ENCODE peak calls at places on chromosomes 13 and 19, in four cellular contexts. One of them, this sample, is unnamed.
A peak's percentile ranks its signal among the peaks of the same experiment; 100 is the strongest.

GRCh38 chr19:20503536-20503935 is 62.0 kb downstream of the ZNF737 start:
- DNase-seq in NCI-H1092: peak; percentile 2
- DNase-seq in fibroblast of pulmonary artery: peak; percentile 25
- DNase-seq in mesenteric fat pad: no peak
- DNase-seq in this sample: no peak

GRCh38 chr19:2048959-2049740 is 1.9 kb downstream of the MKNK2 start:
- DNase-seq in NCI-H1092: no peak
- DNase-seq in fibroblast of pulmonary artery: no peak
- DNase-seq in mesenteric fat pad: no peak
- DNase-seq in this sample: no peak

GRCh38 chr13:72255908-72256307 is 388.9 kb upstream of the DACH1 start:
- DNase-seq in NCI-H1092: peak; percentile 73
- DNase-seq in fibroblast of pulmonary artery: peak; percentile 20
- DNase-seq in mesenteric fat pad: no peak
- DNase-seq in this sample: no peak

GRCh38 chr13:22040810-22041364 is 370.0 kb downstream of the FGF9 start:
- DNase-seq in NCI-H1092: no peak
- DNase-seq in fibroblast of pulmonary artery: no peak
- DNase-seq in mesenteric fat pad: no peak
- DNase-seq in this sample: no peak

GRCh38 chr13:45331981-45332830 is 8.8 kb downstream of the TPT1 start:
- DNase-seq in NCI-H1092: no peak
- DNase-seq in fibroblast of pulmonary artery: peak; percentile 99
- DNase-seq in mesenteric fat pad: no peak
- DNase-seq in this sample: peak; percentile 85

GRCh38 chr13:23025848-23026608 is 154.8 kb upstream of the SGCG start:
- DNase-seq in NCI-H1092: no peak
- DNase-seq in fibroblast of pulmonary artery: no peak
- DNase-seq in mesenteric fat pad: no peak
- DNase-seq in this sample: no peak

GRCh38 chr19:351976-352625 is 7.5 kb upstream of the MIER2 start:
- DNase-seq in NCI-H1092: no peak
- DNase-seq in fibroblast of pulmonary artery: no peak
- DNase-seq in mesenteric fat pad: peak; percentile 83
- DNase-seq in this sample: no peak

GRCh38 chr19:2624537-2625091 is 77.9 kb downstream of the GNG7 start:
- DNase-seq in NCI-H1092: no peak
- DNase-seq in fibroblast of pulmonary artery: no peak
- DNase-seq in mesenteric fat pad: no peak
- DNase-seq in this sample: no peak

GRCh38 chr19:19485161-19485997 is 30.0 kb downstream of the TSSK6 start:
- DNase-seq in NCI-H1092: no peak
- DNase-seq in fibroblast of pulmonary artery: peak; percentile 48
- DNase-seq in mesenteric fat pad: no peak
- DNase-seq in this sample: no peak

GRCh38 chr13:39406688-39407087 is 196.3 kb downstream of the LHFPL6 start:
- DNase-seq in NCI-H1092: no peak
- DNase-seq in fibroblast of pulmonary artery: no peak
- DNase-seq in mesenteric fat pad: no peak
- DNase-seq in this sample: no peak

GRCh38 chr13:97307882-97308624 is 85.9 kb downstream of the MBNL2 start:
- DNase-seq in NCI-H1092: peak; percentile 4
- DNase-seq in fibroblast of pulmonary artery: peak; percentile 55
- DNase-seq in mesenteric fat pad: no peak
- DNase-seq in this sample: peak; percentile 61

GRCh38 chr19:37990362-37990761 is 83.4 kb downstream of the SIPA1L3 start:
- DNase-seq in NCI-H1092: no peak
- DNase-seq in fibroblast of pulmonary artery: no peak
- DNase-seq in mesenteric fat pad: no peak
- DNase-seq in this sample: peak; percentile 38

GRCh38 chr13:90414691-90415596 is 932.5 kb upstream of the MIR17HG start:
- DNase-seq in NCI-H1092: no peak
- DNase-seq in fibroblast of pulmonary artery: peak; percentile 67
- DNase-seq in mesenteric fat pad: no peak
- DNase-seq in this sample: peak; percentile 71

GRCh38 chr19:44951179-44952159 is 3.7 kb upstream of the CLPTM1 start:
- DNase-seq in NCI-H1092: peak; percentile 19
- DNase-seq in fibroblast of pulmonary artery: peak; percentile 86
- DNase-seq in mesenteric fat pad: no peak
- DNase-seq in this sample: peak; percentile 48

GRCh38 chr19:2149980-2150793 is 1.2 kb downstream of the AP3D1 start:
- DNase-seq in NCI-H1092: no peak
- DNase-seq in fibroblast of pulmonary artery: no peak
- DNase-seq in mesenteric fat pad: no peak
- DNase-seq in this sample: peak; percentile 30

GRCh38 chr13:76846363-76846762 is 39.8 kb downstream of the KCTD12 start:
- DNase-seq in NCI-H1092: no peak
- DNase-seq in fibroblast of pulmonary artery: no peak
- DNase-seq in mesenteric fat pad: no peak
- DNase-seq in this sample: no peak

GRCh38 chr13:95948646-95949045 is 104.6 kb downstream of the UGGT2 start:
- DNase-seq in NCI-H1092: no peak
- DNase-seq in fibroblast of pulmonary artery: peak; percentile 48
- DNase-seq in mesenteric fat pad: no peak
- DNase-seq in this sample: peak; percentile 14

GRCh38 chr13:21637296-21637695 is 33.3 kb upstream of the MICU2 start:
- DNase-seq in NCI-H1092: peak; percentile 70
- DNase-seq in fibroblast of pulmonary artery: peak; percentile 22
- DNase-seq in mesenteric fat pad: no peak
- DNase-seq in this sample: peak; percentile 64

GRCh38 chr13:40578055-40578454 is 88.4 kb downstream of the FOXO1 start:
- DNase-seq in NCI-H1092: no peak
- DNase-seq in fibroblast of pulmonary artery: no peak
- DNase-seq in mesenteric fat pad: no peak
- DNase-seq in this sample: no peak

GRCh38 chr13:109835321-109835720 is 48.9 kb upstream of the IRS2 start:
- DNase-seq in NCI-H1092: no peak
- DNase-seq in fibroblast of pulmonary artery: peak; percentile 4
- DNase-seq in mesenteric fat pad: no peak
- DNase-seq in this sample: no peak

GRCh38 chr19:45779231-45780145 is 2.8 kb downstream of the DMPK start:
- DNase-seq in NCI-H1092: peak; percentile 81
- DNase-seq in fibroblast of pulmonary artery: peak; percentile 43
- DNase-seq in mesenteric fat pad: peak; percentile 93
- DNase-seq in this sample: peak; percentile 47

GRCh38 chr13:42071667-42072419 is 23.4 kb downstream of the DGKH start:
- DNase-seq in NCI-H1092: no peak
- DNase-seq in fibroblast of pulmonary artery: peak; percentile 54
- DNase-seq in mesenteric fat pad: no peak
- DNase-seq in this sample: no peak

GRCh38 chr13:109447667-109448066 is 338.7 kb downstream of the IRS2 start:
- DNase-seq in NCI-H1092: no peak
- DNase-seq in fibroblast of pulmonary artery: no peak
- DNase-seq in mesenteric fat pad: no peak
- DNase-seq in this sample: no peak

GRCh38 chr19:43667524-43668405 is 2.2 kb downstream of the PLAUR start:
- DNase-seq in NCI-H1092: no peak
- DNase-seq in fibroblast of pulmonary artery: no peak
- DNase-seq in mesenteric fat pad: peak; percentile 98
- DNase-seq in this sample: no peak

GRCh38 chr13:42996584-42996983 is 4.5 kb upstream of the EPSTI1 start:
- DNase-seq in NCI-H1092: no peak
- DNase-seq in fibroblast of pulmonary artery: peak; percentile 93
- DNase-seq in mesenteric fat pad: no peak
- DNase-seq in this sample: peak; percentile 28

GRCh38 chr19:29872224-29872731 is 60.5 kb downstream of the CCNE1 start:
- DNase-seq in NCI-H1092: no peak
- DNase-seq in fibroblast of pulmonary artery: peak; percentile 28
- DNase-seq in mesenteric fat pad: no peak
- DNase-seq in this sample: no peak

GRCh38 chr13:50229935-50230334 is 214.7 kb downstream of the KCNRG start:
- DNase-seq in NCI-H1092: no peak
- DNase-seq in fibroblast of pulmonary artery: peak; percentile 37
- DNase-seq in mesenteric fat pad: no peak
- DNase-seq in this sample: no peak

GRCh38 chr13:99467764-99468163 is 33.5 kb upstream of the TM9SF2 start:
- DNase-seq in NCI-H1092: no peak
- DNase-seq in fibroblast of pulmonary artery: peak; percentile 46
- DNase-seq in mesenteric fat pad: no peak
- DNase-seq in this sample: no peak

GRCh38 chr13:107438251-107438650 is 777.1 kb downstream of the LIG4 start:
- DNase-seq in NCI-H1092: no peak
- DNase-seq in fibroblast of pulmonary artery: no peak
- DNase-seq in mesenteric fat pad: no peak
- DNase-seq in this sample: no peak

GRCh38 chr19:18780081-18780480 is 11.0 kb downstream of the COMP start:
- DNase-seq in NCI-H1092: no peak
- DNase-seq in fibroblast of pulmonary artery: no peak
- DNase-seq in mesenteric fat pad: no peak
- DNase-seq in this sample: no peak

GRCh38 chr13:98798849-98799645 is 46.6 kb upstream of the SLC15A1 start:
- DNase-seq in NCI-H1092: no peak
- DNase-seq in fibroblast of pulmonary artery: peak; percentile 81
- DNase-seq in mesenteric fat pad: no peak
- DNase-seq in this sample: peak; percentile 42

This sample was measured in MG63.